ENCODE peak calls at places on chromosomes 5 and 9, in five cellular contexts. U, E, Q, T and O are unnamed samples. For H3K4me1, the result is how much of the 10 kb centered on the place peaks cover.

GRCh38 chr5:148238395-148238794 is at the start of gene MARCOL:
- DNase-seq in Q (no peak), E (no peak), T (no peak), U (no peak), O (no peak)

GRCh38 chr9:107149756-107150155 is 133.3 kb upstream of the RAD23B start:
- DNase-seq in E (no peak), Q (no peak), U (no peak), T (no peak), O (no peak)

GRCh38 chr5:163727028-163727427 is 221.6 kb downstream of the MAT2B start:
- DNase-seq in E (no peak), Q (peak), U (no peak), T (no peak), O (no peak)

GRCh38 chr9:97705354-97705950 is 8.3 kb upstream of the XPA start:
- DNase-seq in U (no peak), T (no peak), E (no peak), Q (no peak), O (no peak)

GRCh38 chr5:150044334-150044681 is 42.0 kb downstream of the CSF1R start:
- DNase-seq in T (no peak), U (no peak), E (no peak), Q (no peak), O (no peak)

GRCh38 chr9:29432191-29432590 is 1858.9 kb upstream of the C9orf72 start:
- DNase-seq in E (no peak), T (no peak), U (no peak), Q (no peak), O (no peak)

GRCh38 chr5:174082286-174082685 is 36.8 kb downstream of the NSG2 start:
- DNase-seq in Q (no peak), U (no peak), T (no peak), E (no peak), O (no peak)

GRCh38 chr9:120859361-120859760 is 16.6 kb upstream of the PSMD5 start:
- DNase-seq in Q (no peak), U (no peak), T (no peak), E (peak), O (no peak)

GRCh38 chr9:115373000-115373709 is 255.2 kb upstream of the TNC start:
- DNase-seq in U (no peak), Q (no peak), T (no peak), E (no peak), O (no peak)

GRCh38 chr5:14757853-14758252 is 93.3 kb downstream of the OTULIN start:
- DNase-seq in U (no peak), Q (no peak), T (no peak), E (peak), O (no peak)

GRCh38 chr5:124948754-124949275 is 202.4 kb upstream of the ZNF608 start:
- DNase-seq in T (no peak), Q (no peak), E (no peak), U (no peak), O (peak)

GRCh38 chr5:132325691-132326090 is 31.5 kb downstream of the SLC22A4 start:
- DNase-seq in U (no peak), T (no peak), Q (no peak), E (no peak), O (no peak)

GRCh38 chr5:14665949-14666741 is 1.6 kb downstream of the OTULIN start:
- DNase-seq in E (no peak), T (no peak), Q (peak), U (no peak), O (no peak)

GRCh38 chr9:85647571-85647970 is 94.2 kb downstream of the AGTPBP1 start:
- DNase-seq in T (no peak), U (no peak), Q (no peak), E (no peak), O (no peak)

GRCh38 chr9:109039539-109039938 is 26.2 kb upstream of the CTNNAL1 start:
- DNase-seq in Q (no peak), U (no peak), E (no peak), T (no peak), O (no peak)

GRCh38 chr9:107368696-107369095 is 85.6 kb downstream of the RAD23B start:
- DNase-seq in T (no peak), Q (no peak), U (no peak), E (no peak), O (no peak)

GRCh38 chr9:120071760-120072159 is 508.2 kb downstream of the CDK5RAP2 start:
- DNase-seq in E (no peak), Q (no peak), T (no peak), U (no peak), O (no peak)

GRCh38 chr5:178642351-178642909 is 15.6 kb upstream of the CLK4 start:
- DNase-seq in E (no peak), Q (no peak), U (no peak), T (no peak), O (no peak)

GRCh38 chr5:95963650-95964410 is 2.2 kb upstream of the ELL2 start:
- DNase-seq in T (no peak), U (no peak), Q (no peak), E (no peak), O (no peak)

GRCh38 chr5:62143268-62144229 is 162.5 kb upstream of the KIF2A start:
- DNase-seq in U (no peak), E (no peak), T (no peak), Q (no peak), O (no peak)

GRCh38 chr9:98150164-98150563 is 31.1 kb upstream of the TRIM14 start:
- DNase-seq in Q (no peak), E (no peak), U (no peak), T (no peak), O (no peak)

GRCh38 chr9:36319806-36320205 is 61.6 kb upstream of the GNE start:
- DNase-seq in T (no peak), U (no peak), E (no peak), Q (peak), O (peak)
- H3K27ac ChIP-seq in T (no peak), U (no peak), E (no peak), Q (peak), O (no peak)

DNA sequence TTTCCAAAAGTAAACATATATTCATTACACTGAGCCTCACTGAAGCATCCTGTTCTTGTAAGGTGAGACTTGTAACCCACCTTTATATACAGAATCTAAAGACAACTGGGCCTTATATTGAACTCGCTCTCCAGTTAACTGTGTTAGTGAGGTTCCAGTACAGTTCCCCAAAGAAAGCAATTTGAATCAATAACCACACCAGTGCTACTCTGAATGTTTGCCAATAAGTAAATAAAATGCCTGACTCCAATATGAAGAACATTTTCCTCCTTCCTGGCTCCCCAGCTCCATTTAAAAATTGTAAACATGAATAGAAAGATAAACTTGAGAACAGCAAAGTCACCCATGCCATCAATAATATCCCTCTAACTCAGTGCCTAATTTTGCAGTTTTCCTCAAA is 50.1 kb downstream of the FBXW11 start:
- DNase-seq in E (no peak), Q (no peak), T (no peak), U (no peak), O (no peak)
- H3K4me1 ChIP-seq in E (half or more), Q (under half), T (under half), U (half or more), O (under half)

GRCh38 chr5:151686673-151687378 is at the start of gene SPARC:
- DNase-seq in T (peak), E (peak), U (peak), Q (peak), O (peak)
- TF ChIP-seq CTCF in T (no peak), E (no peak), U (peak), Q (no peak), O (no peak)

DNA sequence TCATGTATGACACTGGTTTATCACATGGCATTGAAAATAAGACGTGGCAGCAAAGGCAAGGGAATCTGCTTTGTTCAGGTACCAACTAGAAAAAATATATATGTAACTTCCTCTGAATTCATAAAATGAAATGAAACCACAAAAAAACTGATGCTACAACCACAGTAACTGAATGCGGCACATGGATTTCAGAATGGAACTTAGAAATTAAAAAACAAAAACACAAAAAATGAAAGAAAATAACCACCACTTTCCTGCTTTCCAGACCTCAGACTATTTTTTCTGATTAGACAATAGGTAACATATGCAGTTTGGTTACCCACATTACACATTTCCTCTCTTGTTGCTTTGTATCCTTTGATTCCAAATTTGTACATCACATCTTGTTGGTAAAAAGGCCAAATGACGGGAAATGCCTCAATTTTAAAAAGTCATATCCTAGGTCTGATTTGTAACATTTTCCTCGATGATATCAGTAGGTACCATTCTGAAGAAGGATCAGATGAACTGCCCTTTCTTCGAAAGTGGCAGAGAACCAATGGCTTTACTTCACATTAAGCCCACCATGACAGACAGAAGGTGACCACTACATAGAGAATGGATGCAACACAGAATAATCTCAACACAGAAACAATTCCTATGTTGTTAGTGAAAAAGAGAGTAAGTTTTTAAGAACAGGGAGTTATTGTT is 18.1 kb upstream of the PDCL start:
- DNase-seq in U (no peak), Q (no peak), E (no peak), T (no peak), O (no peak)
- H3K27ac ChIP-seq in U (no peak), Q (no peak), E (no peak), T (no peak), O (no peak)

GRCh38 chr5:107806705-107807104 is 136.0 kb upstream of the EFNA5 start:
- DNase-seq in Q (no peak), E (no peak), U (no peak), T (no peak), O (no peak)
- H3K4me1 ChIP-seq in Q (under half), E (under half), U (under half), T (under half), O (under half)

GRCh38 chr5:73437126-73438047 is 11.2 kb downstream of the FOXD1 start:
- DNase-seq in Q (peak), U (no peak), T (no peak), E (no peak), O (no peak)
- TF ChIP-seq CTCF in Q (no peak), U (no peak), T (peak), E (no peak), O (no peak)

GRCh38 chr5:151086192-151086869 is 5.5 kb upstream of the TNIP1 start:
- DNase-seq in U (no peak), E (no peak), T (no peak), Q (no peak), O (no peak)
- H3K27ac ChIP-seq in U (peak), E (peak), T (no peak), Q (peak), O (peak)

GRCh38 chr5:50623666-50624065 is 42.8 kb upstream of the PARP8 start:
- DNase-seq in U (no peak), T (no peak), Q (no peak), E (no peak), O (peak)
- H3K4me1 ChIP-seq in U (under half), T (under half), Q (under half), E (under half), O (under half)

GRCh38 chr5:179829732-179830435 is 9.2 kb downstream of the SQSTM1 start:
- DNase-seq in E (no peak), T (no peak), Q (no peak), U (no peak), O (no peak)

GRCh38 chr5:179825655-179826182 is 5.0 kb downstream of the SQSTM1 start:
- DNase-seq in U (no peak), Q (peak), T (no peak), E (peak), O (no peak)

GRCh38 chr5:179824745-179825112 is 4.0 kb downstream of the SQSTM1 start:
- DNase-seq in U (no peak), E (no peak), Q (no peak), T (no peak), O (no peak)

GRCh38 chr5:179828756-179829421 is 8.2 kb downstream of the SQSTM1 start:
- DNase-seq in Q (no peak), T (no peak), U (no peak), E (no peak), O (no peak)

DNA sequence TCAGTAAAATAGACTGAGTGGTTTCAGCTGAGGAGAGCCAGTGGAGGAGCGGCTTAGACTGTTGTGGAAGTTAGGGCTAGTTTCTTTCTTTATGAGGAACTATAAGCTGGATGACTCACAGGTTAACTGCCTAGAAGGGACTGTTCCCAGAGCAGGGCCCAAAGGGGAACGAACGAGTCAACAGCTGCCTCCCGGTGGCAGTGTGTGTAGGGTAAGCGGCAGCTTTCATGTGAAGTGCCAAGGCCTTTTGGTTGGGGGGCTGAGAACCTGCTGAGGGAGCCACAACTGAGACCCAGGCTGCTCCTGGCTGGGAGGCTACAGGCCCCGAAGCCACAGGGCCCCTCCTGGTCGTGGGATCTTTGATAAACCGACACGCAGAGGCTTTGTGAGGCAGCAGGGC is 7.0 kb downstream of the SQSTM1 start:
- DNase-seq in E (peak), U (no peak), Q (peak), T (no peak), O (no peak)
- TF ChIP-seq CTCF in E (no peak), U (no peak), Q (peak), T (no peak), O (no peak)